ENCODE peak calls at places on chromosome 1, in five cellular contexts. One of them, this sample, is unnamed.

GRCh38 chr1:42943728-42944127 is 14.9 kb downstream of the SLC2A1 start:
- DNase-seq in H1: no peak
- DNase-seq in HCT116: no peak
- DNase-seq in K562: no peak
- DNase-seq in WTC11: no peak
- DNase-seq in this sample: no peak

GRCh38 chr1:50487725-50488124 is 64.5 kb upstream of the DMRTA2 start:
- DNase-seq in K562: no peak
- DNase-seq in H1: no peak
- DNase-seq in HCT116: no peak
- DNase-seq in WTC11: no peak
- DNase-seq in this sample: no peak

GRCh38 chr1:23895082-23895481 is 18.1 kb downstream of the CNR2 start:
- DNase-seq in H1: no peak
- DNase-seq in WTC11: no peak
- DNase-seq in HCT116: no peak
- DNase-seq in K562: no peak
- DNase-seq in this sample: no peak

GRCh38 chr1:73910466-73910865 is 287.5 kb downstream of the LRRIQ3 start:
- DNase-seq in H1: no peak
- DNase-seq in WTC11: no peak
- DNase-seq in K562: no peak
- DNase-seq in HCT116: no peak
- DNase-seq in this sample: no peak

GRCh38 chr1:177137814-177138213 is 26.7 kb downstream of the ASTN1 start:
- DNase-seq in WTC11: no peak
- DNase-seq in H1: no peak
- DNase-seq in HCT116: no peak
- DNase-seq in K562: no peak
- DNase-seq in this sample: no peak

GRCh38 chr1:201335901-201336300 is 41.6 kb downstream of the TNNT2 start:
- DNase-seq in HCT116: no peak
- DNase-seq in K562: no peak
- DNase-seq in H1: no peak
- DNase-seq in WTC11: no peak
- DNase-seq in this sample: no peak

GRCh38 chr1:61230523-61230922 is 148.2 kb downstream of the NFIA start:
- DNase-seq in HCT116: no peak
- DNase-seq in K562: no peak
- DNase-seq in H1: no peak
- DNase-seq in WTC11: no peak
- DNase-seq in this sample: no peak

GRCh38 chr1:36199934-36200741 is 24.1 kb upstream of the THRAP3 start:
- DNase-seq in H1: no peak
- DNase-seq in WTC11: no peak
- DNase-seq in K562: no peak
- DNase-seq in HCT116: no peak
- DNase-seq in this sample: no peak

GRCh38 chr1:162688521-162688920 is 56.3 kb downstream of the DDR2 start:
- DNase-seq in HCT116: no peak
- DNase-seq in K562: no peak
- DNase-seq in H1: no peak
- DNase-seq in WTC11: no peak
- DNase-seq in this sample: no peak

GRCh38 chr1:199510314-199510713 is 517.2 kb upstream of the NR5A2 start:
- DNase-seq in K562: no peak
- DNase-seq in WTC11: no peak
- DNase-seq in H1: no peak
- DNase-seq in HCT116: no peak
- DNase-seq in this sample: no peak

GRCh38 chr1:216379441-216379840 is 43.8 kb downstream of the USH2A start:
- DNase-seq in K562: no peak
- DNase-seq in H1: no peak
- DNase-seq in WTC11: no peak
- DNase-seq in HCT116: no peak
- DNase-seq in this sample: no peak

GRCh38 chr1:75796376-75797272 is at the start of gene MSH4:
- DNase-seq in H1: no peak
- DNase-seq in HCT116: no peak
- DNase-seq in K562: peak
- DNase-seq in WTC11: no peak
- DNase-seq in this sample: peak

GRCh38 chr1:8013399-8013798 is 12.7 kb downstream of the ERRFI1 start:
- DNase-seq in K562: no peak
- DNase-seq in WTC11: no peak
- DNase-seq in HCT116: no peak
- DNase-seq in H1: no peak
- DNase-seq in this sample: no peak

GRCh38 chr1:66302810-66303209 is 231.1 kb upstream of the SGIP1 start:
- DNase-seq in H1: no peak
- DNase-seq in K562: no peak
- DNase-seq in HCT116: no peak
- DNase-seq in WTC11: no peak
- DNase-seq in this sample: no peak

GRCh38 chr1:155320252-155320651 is 442 bp upstream of the RUSC1 start:
- DNase-seq in WTC11: no peak
- DNase-seq in HCT116: no peak
- DNase-seq in K562: no peak
- DNase-seq in H1: no peak
- DNase-seq in this sample: no peak

GRCh38 chr1:23100074-23100748 is 68.4 kb downstream of the LUZP1 start:
- DNase-seq in HCT116: no peak
- DNase-seq in K562: no peak
- DNase-seq in H1: no peak
- DNase-seq in WTC11: no peak
- DNase-seq in this sample: no peak

GRCh38 chr1:17603091-17603841 is 63.8 kb downstream of the ARHGEF10L start:
- DNase-seq in K562: no peak
- DNase-seq in WTC11: no peak
- DNase-seq in HCT116: no peak
- DNase-seq in H1: no peak
- DNase-seq in this sample: no peak

GRCh38 chr1:222167111-222167510 is 380.8 kb downstream of the HHIPL2 start:
- DNase-seq in K562: peak
- DNase-seq in WTC11: peak
- DNase-seq in H1: no peak
- DNase-seq in HCT116: peak
- DNase-seq in this sample: peak

GRCh38 chr1:1091344-1092148 is 17.4 kb upstream of the RNF223 start:
- DNase-seq in K562: peak
- DNase-seq in H1: no peak
- DNase-seq in HCT116: no peak
- DNase-seq in WTC11: no peak
- DNase-seq in this sample: peak

GRCh38 chr1:204544321-204544720 is 28.1 kb downstream of the MDM4 start:
- DNase-seq in HCT116: no peak
- DNase-seq in K562: no peak
- DNase-seq in H1: no peak
- DNase-seq in WTC11: no peak
- DNase-seq in this sample: no peak

GRCh38 chr1:200337410-200337809 is 72.4 kb downstream of the ZNF281 start:
- DNase-seq in HCT116: no peak
- DNase-seq in H1: no peak
- DNase-seq in WTC11: no peak
- DNase-seq in K562: no peak
- DNase-seq in this sample: no peak

GRCh38 chr1:36096500-36097412 is 8.1 kb downstream of the ADPRS start:
- DNase-seq in HCT116: no peak
- DNase-seq in H1: no peak
- DNase-seq in K562: peak
- DNase-seq in WTC11: peak
- DNase-seq in this sample: no peak

GRCh38 chr1:45622891-45623394 is 911 bp downstream of the CCDC17 start:
- DNase-seq in WTC11: peak
- DNase-seq in K562: peak
- DNase-seq in H1: no peak
- DNase-seq in HCT116: no peak
- DNase-seq in this sample: no peak

GRCh38 chr1:25447547-25447946 is 16.9 kb downstream of the MACO1 start:
- DNase-seq in HCT116: no peak
- DNase-seq in H1: no peak
- DNase-seq in WTC11: no peak
- DNase-seq in K562: no peak
- DNase-seq in this sample: no peak

GRCh38 chr1:22380024-22380785 is 71.4 kb upstream of the ZBTB40 start:
- DNase-seq in HCT116: no peak
- DNase-seq in WTC11: no peak
- DNase-seq in H1: peak
- DNase-seq in K562: peak
- DNase-seq in this sample: no peak

GRCh38 chr1:38502772-38503171 is 356.8 kb downstream of the RRAGC start:
- DNase-seq in K562: no peak
- DNase-seq in HCT116: no peak
- DNase-seq in WTC11: peak
- DNase-seq in H1: peak
- DNase-seq in this sample: no peak

GRCh38 chr1:113998361-113998760 is 19.1 kb downstream of the OLFML3 start:
- DNase-seq in H1: no peak
- DNase-seq in HCT116: no peak
- DNase-seq in K562: no peak
- DNase-seq in WTC11: no peak
- DNase-seq in this sample: no peak

GRCh38 chr1:8661185-8662110 is 156.0 kb downstream of the RERE start:
- DNase-seq in H1: no peak
- DNase-seq in HCT116: no peak
- DNase-seq in WTC11: no peak
- DNase-seq in K562: peak
- DNase-seq in this sample: no peak

GRCh38 chr1:181353526-181353925 is 129.8 kb upstream of the CACNA1E start:
- DNase-seq in K562: no peak
- DNase-seq in WTC11: no peak
- DNase-seq in HCT116: no peak
- DNase-seq in H1: no peak
- DNase-seq in this sample: no peak

GRCh38 chr1:119808972-119809550 is 2.2 kb downstream of the REG4 start:
- DNase-seq in WTC11: peak
- DNase-seq in H1: peak
- DNase-seq in K562: peak
- DNase-seq in HCT116: peak
- DNase-seq in this sample: peak

GRCh38 chr1:82466894-82467293 is 666.2 kb downstream of the ADGRL2 start:
- DNase-seq in WTC11: no peak
- DNase-seq in K562: no peak
- DNase-seq in H1: no peak
- DNase-seq in HCT116: no peak
- DNase-seq in this sample: no peak

GRCh38 chr1:82465024-82465423 is 664.3 kb downstream of the ADGRL2 start:
- DNase-seq in WTC11: no peak
- DNase-seq in K562: no peak
- DNase-seq in H1: no peak
- DNase-seq in HCT116: no peak
- DNase-seq in this sample: no peak

GRCh38 chr1:82464362-82464931 is 663.7 kb downstream of the ADGRL2 start:
- DNase-seq in HCT116: no peak
- DNase-seq in WTC11: no peak
- DNase-seq in H1: no peak
- DNase-seq in K562: no peak
- DNase-seq in this sample: peak
- TF ChIP-seq SP1 in HCT116: no peak
- TF ChIP-seq SP1 in WTC11: no peak
- TF ChIP-seq SP1 in H1: no peak
- TF ChIP-seq SP1 in K562: no peak
- TF ChIP-seq SP1 in this sample: no peak

GRCh38 chr1:225817611-225818061 is 7.7 kb downstream of the EPHX1 start:
- DNase-seq in H1: no peak
- DNase-seq in K562: peak
- DNase-seq in HCT116: peak
- DNase-seq in WTC11: no peak
- DNase-seq in this sample: no peak
- TF ChIP-seq SP1 in H1: no peak
- TF ChIP-seq SP1 in K562: no peak
- TF ChIP-seq SP1 in HCT116: peak
- TF ChIP-seq SP1 in WTC11: no peak
- TF ChIP-seq SP1 in this sample: no peak

DNA sequence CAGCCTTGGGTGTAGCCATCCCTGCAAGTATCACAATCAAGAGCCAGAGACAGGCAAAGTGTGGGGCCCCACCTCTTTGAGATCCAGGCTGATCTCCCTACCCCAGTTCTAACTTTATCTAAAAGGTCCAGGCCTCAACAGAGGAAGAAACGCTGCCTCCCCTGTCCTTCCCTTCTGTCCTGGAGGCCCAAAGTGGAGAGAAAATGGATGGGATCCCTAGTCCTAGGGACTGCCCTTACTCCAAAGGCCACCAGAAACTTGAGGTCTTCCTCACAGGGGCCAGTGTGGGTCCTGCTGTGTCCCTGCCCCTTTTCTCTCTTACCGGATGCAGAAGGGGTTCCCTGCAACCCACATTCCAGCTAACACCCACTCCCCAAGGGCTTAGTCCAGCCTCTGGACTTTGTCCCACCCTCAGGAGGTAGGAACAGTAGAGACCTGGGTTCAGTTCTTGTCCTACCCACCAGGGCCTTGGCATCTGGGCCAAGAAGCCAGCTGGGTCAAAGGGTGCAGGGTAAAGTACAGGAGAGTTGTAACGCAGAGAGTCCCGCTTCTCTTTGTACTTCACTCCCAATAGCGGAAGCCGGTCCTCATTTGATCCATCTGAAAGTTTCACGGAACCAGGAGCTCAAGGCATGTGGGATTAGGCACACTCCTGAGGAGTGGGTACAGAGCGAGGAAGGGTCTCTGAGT is 1.9 kb downstream of the HDGF start:
- DNase-seq in HCT116: no peak
- DNase-seq in WTC11: no peak
- DNase-seq in H1: no peak
- DNase-seq in K562: peak
- DNase-seq in this sample: no peak
- TF ChIP-seq SP1 in HCT116: no peak
- TF ChIP-seq SP1 in WTC11: no peak
- TF ChIP-seq SP1 in H1: no peak
- TF ChIP-seq SP1 in K562: no peak
- TF ChIP-seq SP1 in this sample: no peak

GRCh38 chr1:192010406-192010805 is 147.9 kb upstream of the RGS18 start:
- DNase-seq in WTC11: no peak
- DNase-seq in HCT116: no peak
- DNase-seq in K562: no peak
- DNase-seq in H1: no peak
- DNase-seq in this sample: no peak

GRCh38 chr1:192005976-192006375 is 152.3 kb upstream of the RGS18 start:
- DNase-seq in H1: no peak
- DNase-seq in WTC11: no peak
- DNase-seq in K562: no peak
- DNase-seq in HCT116: no peak
- DNase-seq in this sample: no peak

GRCh38 chr1:192008281-192008825 is 149.9 kb upstream of the RGS18 start:
- DNase-seq in K562: no peak
- DNase-seq in WTC11: no peak
- DNase-seq in H1: no peak
- DNase-seq in HCT116: no peak
- DNase-seq in this sample: no peak

DNA sequence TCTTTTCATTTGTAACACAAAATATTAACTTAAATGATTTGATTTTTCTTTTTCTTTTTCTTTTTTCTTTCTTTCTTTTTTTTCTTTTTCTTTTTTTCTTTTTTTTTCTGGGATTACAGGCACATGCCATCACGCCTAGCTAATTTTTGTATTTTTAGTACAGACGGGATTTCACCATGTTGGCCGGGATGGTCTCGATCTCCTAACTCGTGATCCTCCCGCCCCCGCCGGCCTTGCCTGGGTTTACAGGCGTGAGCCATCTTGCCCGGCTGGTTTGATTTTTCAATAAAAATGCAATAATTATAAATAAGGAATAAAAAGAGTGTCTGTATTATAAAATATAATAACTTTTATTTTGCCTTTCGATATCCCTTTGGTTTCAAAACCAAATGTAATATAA is 146.7 kb upstream of the RGS18 start:
- DNase-seq in H1: no peak
- DNase-seq in WTC11: no peak
- DNase-seq in HCT116: no peak
- DNase-seq in K562: no peak
- DNase-seq in this sample: no peak
- TF ChIP-seq SP1 in H1: no peak
- TF ChIP-seq SP1 in WTC11: no peak
- TF ChIP-seq SP1 in HCT116: no peak
- TF ChIP-seq SP1 in K562: no peak
- TF ChIP-seq SP1 in this sample: no peak

This sample was measured in HEK293T.